ENCODE peak calls at places on chromosomes 4 and X, in four cellular contexts. G is tibial nerve, X is adrenal gland, B is DND-41. H is an unnamed sample.

GRCh38 chr4:73869130-73870055 is at the start of gene CXCL1:
- DNase-seq in G (peak; percentile 22), X (peak; percentile 27), B (peak; percentile 6), H (peak; percentile 50)

GRCh38 chr4:171954650-171955049 is 141.4 kb downstream of the GALNTL6 start:
- DNase-seq in B (no peak), G (no peak), X (no peak), H (no peak)

GRCh38 chrX:150051096-150051495 is 112.8 kb upstream of the EOLA2 start:
- DNase-seq in X (no peak), B (no peak), G (no peak), H (no peak)

GRCh38 chr4:185318679-185319078 is 77.0 kb downstream of the LRP2BP start:
- DNase-seq in B (no peak), X (no peak), G (no peak), H (no peak)

GRCh38 chrX:121010218-121010617 is 24.7 kb upstream of the CT47A1 start:
- DNase-seq in G (no peak), X (no peak), B (no peak), H (no peak)

GRCh38 chr4:152680988-152681731 is 1.4 kb upstream of the TMEM154 start:
- DNase-seq in B (no peak), X (no peak), G (no peak), H (no peak)

GRCh38 chr4:118322831-118323502 is 29.8 kb downstream of the PRSS12 start:
- DNase-seq in X (no peak), B (no peak), G (no peak), H (no peak)

GRCh38 chrX:38954520-38954919 is 153.3 kb downstream of the MID1IP1 start:
- DNase-seq in X (no peak), B (no peak), G (no peak), H (no peak)

GRCh38 chr4:124980276-124980752 is 267.8 kb upstream of the ANKRD50 start:
- DNase-seq in X (no peak), G (no peak), B (no peak), H (no peak)

GRCh38 chr4:178137732-178138471 is 695.7 kb upstream of the AGA start:
- DNase-seq in G (no peak), X (no peak), B (no peak), H (no peak)

GRCh38 chr4:151267104-151267503 is 9.9 kb upstream of the PRSS48 start:
- DNase-seq in G (no peak), X (peak; percentile 54), B (no peak), H (no peak)

GRCh38 chr4:101282076-101282844 is 65.1 kb downstream of the PPP3CA start:
- DNase-seq in B (peak; percentile 15), X (no peak), G (no peak), H (no peak)

GRCh38 chrX:133495464-133496391 is 80.4 kb upstream of the GPC4 start:
- DNase-seq in X (peak; percentile 50), B (no peak), G (peak; percentile 40), H (no peak)

GRCh38 chr4:8766610-8767009 is 105.0 kb downstream of the HMX1 start:
- DNase-seq in G (no peak), X (no peak), B (no peak), H (peak; percentile 3)

GRCh38 chr4:53702334-53703266 is 111.3 kb upstream of the LNX1 start:
- DNase-seq in X (peak; percentile 86), B (no peak), G (peak; percentile 70), H (no peak)

GRCh38 chrX:139304471-139304870 is 226.1 kb upstream of the F9 start:
- DNase-seq in B (no peak), X (no peak), G (no peak), H (no peak)

GRCh38 chr4:73676881-73677323 is 56.7 kb upstream of the RASSF6 start:
- DNase-seq in X (peak; percentile 41), G (no peak), B (no peak), H (no peak)

DNA sequence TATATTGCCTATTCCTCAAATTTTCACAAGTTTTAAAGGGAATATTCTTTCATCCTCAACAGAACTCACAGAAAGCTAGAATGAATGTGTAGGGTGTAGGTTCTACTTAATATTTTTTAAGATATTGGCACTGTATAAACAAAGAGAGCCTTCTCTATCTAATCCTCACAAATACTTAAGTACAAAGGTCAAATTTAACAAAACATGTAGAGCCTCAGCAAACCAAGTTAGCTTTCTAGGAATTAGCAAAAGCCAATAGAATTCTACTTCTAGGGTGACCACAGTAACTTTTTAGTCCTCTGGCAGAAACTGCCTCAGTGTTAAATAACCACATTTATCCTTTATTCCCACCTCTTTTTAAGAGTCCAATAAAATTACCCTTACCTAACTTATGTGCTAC is 19.3 kb downstream of the DHX15 start:
- DNase-seq in B (no peak), G (no peak), X (no peak), H (no peak)
- H3K27ac ChIP-seq in B (no peak overlapping the region), G (no peak overlapping the region), X (no peak overlapping the region), H (no peak overlapping the region)

DNA sequence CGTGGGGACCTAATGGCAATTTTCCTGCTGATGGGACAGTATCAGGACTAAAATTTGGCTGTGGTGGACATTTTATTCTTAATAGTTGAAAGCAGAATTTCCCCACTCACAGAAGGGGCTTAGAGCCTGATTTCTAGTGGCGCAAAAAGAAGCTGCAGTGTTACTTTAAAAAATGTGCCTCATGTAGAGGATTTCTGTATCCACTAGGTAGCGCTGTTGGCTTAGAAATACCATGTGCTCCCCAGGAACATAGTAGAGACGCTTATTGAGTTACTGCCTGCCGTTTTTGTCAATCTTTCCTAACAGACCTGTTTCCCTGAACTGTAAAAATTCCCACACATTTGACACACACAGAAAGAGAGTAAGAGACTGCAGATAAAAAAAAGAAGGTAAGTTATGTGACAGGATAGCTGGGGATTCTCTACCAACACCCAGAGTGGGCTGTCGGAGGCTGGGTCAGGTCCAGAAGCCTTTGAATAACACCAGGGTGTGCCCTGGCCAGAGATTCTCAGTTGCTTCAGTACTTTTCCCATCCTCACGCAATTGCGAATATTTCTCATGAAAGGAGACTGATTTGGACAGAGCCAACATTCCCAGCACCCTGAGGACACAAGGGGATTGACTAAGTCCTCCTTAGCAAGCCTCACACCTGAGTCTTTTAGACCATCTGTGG is 88.4 kb downstream of the ZXDA start:
- DNase-seq in X (peak; percentile 18), B (peak; percentile 45), G (no peak), H (peak; percentile 22)
- TF ChIP-seq CTCF in X (peak; percentile 86), B (peak; percentile 73), G (peak; percentile 77), H (peak; percentile 63)

GRCh38 chr4:5900844-5901243 is 8.0 kb upstream of the CRMP1 start:
- DNase-seq in B (no peak), X (no peak), G (no peak), H (no peak)
- H3K36me3 ChIP-seq in B (no peaks in the 10 kb centered on the region), X (no peaks in the 10 kb centered on the region), G (no peaks in the 10 kb centered on the region), H (no peaks in the 10 kb centered on the region)

DNA sequence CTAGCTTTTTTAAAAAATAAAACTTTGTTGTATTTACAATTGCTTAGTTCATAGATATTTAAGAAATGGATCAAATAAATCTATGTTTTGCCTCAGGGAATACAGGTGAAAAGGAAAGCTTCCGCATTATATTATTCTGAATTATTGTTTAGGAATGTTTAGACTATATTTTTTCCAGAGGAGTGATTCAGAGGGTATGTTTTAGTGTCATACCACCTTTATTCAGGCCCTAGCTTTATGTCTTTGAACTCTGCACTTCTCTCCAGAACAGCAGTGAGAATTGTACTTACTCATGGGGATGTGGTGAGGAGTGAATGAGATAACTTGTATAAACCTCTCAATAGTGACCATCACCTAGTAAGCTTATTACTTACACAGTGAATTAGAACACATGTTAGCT is 14.0 kb downstream of the SLIT2 start:
- DNase-seq in X (no peak), B (no peak), G (no peak), H (no peak)
- H3K27ac ChIP-seq in X (no peak overlapping the region), B (no peak overlapping the region), G (no peak overlapping the region), H (no peak overlapping the region)

GRCh38 chr4:163494360-163495241 is at the start of gene TMA16:
- DNase-seq in X (peak; percentile 91), G (peak; percentile 46), B (peak; percentile 91), H (peak; percentile 97)
- TF ChIP-seq CTCF in X (no peak), G (no peak), B (no peak), H (no peak)

DNA sequence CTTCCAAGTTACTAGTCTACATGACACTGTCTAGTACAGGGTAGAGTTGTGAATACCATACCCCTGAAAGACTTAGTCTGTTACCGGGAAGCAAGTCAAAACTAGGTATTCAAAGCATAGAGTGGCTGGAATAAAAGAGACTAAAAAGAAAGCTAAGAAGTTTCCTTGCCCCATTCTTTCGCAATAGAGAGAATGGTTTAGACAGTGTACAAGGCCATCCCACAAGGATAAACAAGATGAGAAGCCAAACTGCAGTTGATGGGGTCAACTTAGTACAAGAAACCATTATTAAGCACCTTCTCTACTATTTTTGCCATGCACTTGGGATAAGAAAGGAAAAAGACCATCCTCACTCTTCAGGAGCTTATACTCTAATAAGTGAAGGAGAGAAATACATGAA is 30.3 kb downstream of the AMMECR1 start:
- DNase-seq in X (no peak), G (no peak), B (no peak), H (no peak)
- H3K36me3 ChIP-seq in X (no peaks in the 10 kb centered on the region), G (no peaks in the 10 kb centered on the region), B (no peaks in the 10 kb centered on the region), H (no peaks in the 10 kb centered on the region)

DNA sequence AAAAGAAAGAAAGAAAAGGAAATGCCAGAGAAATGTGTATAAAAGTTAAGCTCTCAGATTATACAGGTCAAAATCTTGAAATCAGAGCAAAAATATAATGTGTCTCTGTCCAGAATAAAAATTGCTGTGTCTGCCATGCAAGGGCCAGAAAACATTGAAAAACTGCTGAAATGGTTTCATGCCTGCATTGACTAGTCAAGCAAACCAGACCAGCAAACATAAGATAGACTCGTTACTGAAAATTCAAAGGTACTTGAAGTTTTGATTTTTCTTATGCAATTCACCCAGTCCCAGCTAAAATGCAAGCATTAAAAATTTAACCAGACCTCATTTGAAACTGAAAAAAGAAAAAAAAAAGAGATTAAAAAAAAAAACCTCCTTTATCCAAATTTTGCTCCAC is 37.2 kb upstream of the NPFFR2 start:
- DNase-seq in X (no peak), B (no peak), G (no peak), H (no peak)
- H3K27ac ChIP-seq in X (no peak overlapping the region), B (no peak overlapping the region), G (no peak overlapping the region), H (no peak overlapping the region)

GRCh38 chr4:28350485-28350884 is 1489.8 kb downstream of the STIM2 start:
- DNase-seq in X (no peak), B (no peak), G (no peak), H (no peak)

GRCh38 chr4:28354874-28355273 is 1494.2 kb downstream of the STIM2 start:
- DNase-seq in B (no peak), X (no peak), G (no peak), H (peak; percentile 40)

DNA sequence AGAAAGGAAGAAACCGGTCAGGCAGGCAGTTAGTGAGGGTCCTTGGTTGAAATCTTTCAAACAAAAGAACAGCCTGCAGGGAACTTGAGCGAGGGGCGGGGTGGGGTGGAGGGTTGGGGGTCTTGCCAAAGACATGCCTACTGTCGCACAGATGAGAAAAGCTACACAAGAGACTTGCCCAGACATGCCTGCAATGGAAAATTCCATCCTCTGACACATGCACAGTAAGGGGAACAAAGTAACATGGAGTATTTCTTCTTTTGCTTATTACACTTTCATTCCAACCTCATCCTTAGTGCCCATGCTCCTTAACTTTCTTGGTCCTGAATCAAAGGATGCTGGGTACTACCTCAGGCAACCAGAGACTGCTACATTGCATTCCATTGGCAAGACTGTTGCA is 1491.2 kb downstream of the STIM2 start:
- DNase-seq in X (no peak), B (no peak), G (no peak), H (no peak)
- TF ChIP-seq CTCF in X (no peak), B (no peak), G (no peak), H (no peak)

H was measured in WERI-Rb-1.